ENCODE peak calls at places on chromosomes 7 and 10, in nine cellular contexts. One of them, this sample, is unnamed.

GRCh38 chr7:151632750-151633515 is 113.2 kb upstream of the RHEB start:
- DNase-seq in adrenal gland: peak; percentile 52
- DNase-seq in fibroblast of lung: peak; percentile 35
- DNase-seq in IMR-90: peak; percentile 23
- DNase-seq in SJSA1: no peak
- DNase-seq in left ventricle myocardium inferior: peak; percentile 57
- DNase-seq in GM23338: peak; percentile 75
- DNase-seq in psoas muscle: peak; percentile 48
- DNase-seq in Panc1: no peak
- DNase-seq in this sample: peak; percentile 63

GRCh38 chr7:141695803-141696289 is 6.1 kb downstream of the DENND11 start:
- DNase-seq in adrenal gland: no peak
- DNase-seq in fibroblast of lung: no peak
- DNase-seq in IMR-90: no peak
- DNase-seq in SJSA1: no peak
- DNase-seq in left ventricle myocardium inferior: no peak
- DNase-seq in GM23338: no peak
- DNase-seq in psoas muscle: no peak
- DNase-seq in Panc1: peak; percentile 79
- DNase-seq in this sample: no peak

GRCh38 chr10:114397651-114398145 is 6.6 kb downstream of the AFAP1L2 start:
- DNase-seq in adrenal gland: no peak
- DNase-seq in fibroblast of lung: peak; percentile 44
- DNase-seq in IMR-90: no peak
- DNase-seq in SJSA1: peak; percentile 36
- DNase-seq in left ventricle myocardium inferior: no peak
- DNase-seq in GM23338: no peak
- DNase-seq in psoas muscle: no peak
- DNase-seq in Panc1: no peak
- DNase-seq in this sample: no peak

GRCh38 chr10:129773359-129773990 is 190.6 kb downstream of the EBF3 start:
- DNase-seq in adrenal gland: no peak
- DNase-seq in fibroblast of lung: no peak
- DNase-seq in IMR-90: no peak
- DNase-seq in SJSA1: no peak
- DNase-seq in left ventricle myocardium inferior: no peak
- DNase-seq in GM23338: no peak
- DNase-seq in psoas muscle: no peak
- DNase-seq in Panc1: no peak
- DNase-seq in this sample: no peak

GRCh38 chr10:125399289-125399688 is 238.9 kb upstream of the CTBP2 start:
- DNase-seq in adrenal gland: no peak
- DNase-seq in fibroblast of lung: no peak
- DNase-seq in IMR-90: no peak
- DNase-seq in SJSA1: no peak
- DNase-seq in left ventricle myocardium inferior: no peak
- DNase-seq in GM23338: no peak
- DNase-seq in psoas muscle: no peak
- DNase-seq in Panc1: no peak
- DNase-seq in this sample: no peak

GRCh38 chr10:74743401-74743800 is 83.0 kb upstream of the KAT6B start:
- DNase-seq in adrenal gland: no peak
- DNase-seq in fibroblast of lung: no peak
- DNase-seq in IMR-90: no peak
- DNase-seq in SJSA1: no peak
- DNase-seq in left ventricle myocardium inferior: no peak
- DNase-seq in GM23338: no peak
- DNase-seq in psoas muscle: no peak
- DNase-seq in Panc1: no peak
- DNase-seq in this sample: no peak

GRCh38 chr10:44715081-44715480 is 196.1 kb upstream of the TMEM72 start:
- DNase-seq in adrenal gland: no peak
- DNase-seq in fibroblast of lung: no peak
- DNase-seq in IMR-90: peak; percentile 76
- DNase-seq in SJSA1: no peak
- DNase-seq in left ventricle myocardium inferior: no peak
- DNase-seq in GM23338: no peak
- DNase-seq in psoas muscle: no peak
- DNase-seq in Panc1: no peak
- DNase-seq in this sample: no peak

GRCh38 chr10:11677480-11677879 is 64.7 kb upstream of the ECHDC3 start:
- DNase-seq in adrenal gland: no peak
- DNase-seq in fibroblast of lung: no peak
- DNase-seq in IMR-90: no peak
- DNase-seq in SJSA1: no peak
- DNase-seq in left ventricle myocardium inferior: no peak
- DNase-seq in GM23338: no peak
- DNase-seq in psoas muscle: no peak
- DNase-seq in Panc1: no peak
- DNase-seq in this sample: no peak

GRCh38 chr7:51040777-51041176 is 258.1 kb upstream of the GRB10 start:
- DNase-seq in adrenal gland: no peak
- DNase-seq in fibroblast of lung: no peak
- DNase-seq in IMR-90: no peak
- DNase-seq in SJSA1: no peak
- DNase-seq in left ventricle myocardium inferior: no peak
- DNase-seq in GM23338: no peak
- DNase-seq in psoas muscle: no peak
- DNase-seq in Panc1: no peak
- DNase-seq in this sample: no peak

GRCh38 chr10:70590663-70591416 is 11.7 kb downstream of the PRF1 start:
- DNase-seq in adrenal gland: no peak
- DNase-seq in fibroblast of lung: no peak
- DNase-seq in IMR-90: no peak
- DNase-seq in SJSA1: no peak
- DNase-seq in left ventricle myocardium inferior: no peak
- DNase-seq in GM23338: no peak
- DNase-seq in psoas muscle: no peak
- DNase-seq in Panc1: no peak
- DNase-seq in this sample: no peak

GRCh38 chr7:2732388-2732787 is 44.4 kb downstream of the AMZ1 start:
- DNase-seq in adrenal gland: no peak
- DNase-seq in fibroblast of lung: no peak
- DNase-seq in IMR-90: no peak
- DNase-seq in SJSA1: no peak
- DNase-seq in left ventricle myocardium inferior: no peak
- DNase-seq in GM23338: no peak
- DNase-seq in psoas muscle: no peak
- DNase-seq in Panc1: no peak
- DNase-seq in this sample: no peak

GRCh38 chr10:13536674-13537366 is 8.0 kb upstream of the BEND7 start:
- DNase-seq in adrenal gland: peak; percentile 65
- DNase-seq in fibroblast of lung: peak; percentile 34
- DNase-seq in IMR-90: peak; percentile 41
- DNase-seq in SJSA1: peak; percentile 36
- DNase-seq in left ventricle myocardium inferior: peak; percentile 34
- DNase-seq in GM23338: peak; percentile 94
- DNase-seq in psoas muscle: peak; percentile 21
- DNase-seq in Panc1: peak; percentile 10
- DNase-seq in this sample: peak; percentile 70

GRCh38 chr7:157480651-157481050 is 143.8 kb downstream of the DNAJB6 start:
- DNase-seq in adrenal gland: no peak
- DNase-seq in fibroblast of lung: no peak
- DNase-seq in IMR-90: no peak
- DNase-seq in SJSA1: no peak
- DNase-seq in left ventricle myocardium inferior: no peak
- DNase-seq in GM23338: no peak
- DNase-seq in psoas muscle: no peak
- DNase-seq in Panc1: no peak
- DNase-seq in this sample: no peak

GRCh38 chr10:35329520-35329919 is 6.8 kb upstream of the CCNY start:
- DNase-seq in adrenal gland: peak; percentile 64
- DNase-seq in fibroblast of lung: no peak
- DNase-seq in IMR-90: no peak
- DNase-seq in SJSA1: no peak
- DNase-seq in left ventricle myocardium inferior: no peak
- DNase-seq in GM23338: peak; percentile 32
- DNase-seq in psoas muscle: no peak
- DNase-seq in Panc1: no peak
- DNase-seq in this sample: no peak

GRCh38 chr7:56062382-56062781 is 1.7 kb upstream of the SUMF2 start:
- DNase-seq in adrenal gland: no peak
- DNase-seq in fibroblast of lung: peak; percentile 57
- DNase-seq in IMR-90: peak; percentile 89
- DNase-seq in SJSA1: peak; percentile 42
- DNase-seq in left ventricle myocardium inferior: no peak
- DNase-seq in GM23338: no peak
- DNase-seq in psoas muscle: no peak
- DNase-seq in Panc1: no peak
- DNase-seq in this sample: no peak

GRCh38 chr7:155322530-155322929 is 24.9 kb downstream of the INSIG1 start:
- DNase-seq in adrenal gland: no peak
- DNase-seq in fibroblast of lung: no peak
- DNase-seq in IMR-90: no peak
- DNase-seq in SJSA1: no peak
- DNase-seq in left ventricle myocardium inferior: no peak
- DNase-seq in GM23338: no peak
- DNase-seq in psoas muscle: no peak
- DNase-seq in Panc1: no peak
- DNase-seq in this sample: no peak

GRCh38 chr10:124478517-124478916 is 16.9 kb downstream of the LHPP start:
- DNase-seq in adrenal gland: no peak
- DNase-seq in fibroblast of lung: no peak
- DNase-seq in IMR-90: no peak
- DNase-seq in SJSA1: no peak
- DNase-seq in left ventricle myocardium inferior: no peak
- DNase-seq in GM23338: no peak
- DNase-seq in psoas muscle: no peak
- DNase-seq in Panc1: no peak
- DNase-seq in this sample: no peak

GRCh38 chr10:29328988-29329387 is 40.1 kb downstream of the LYZL1 start:
- DNase-seq in adrenal gland: no peak
- DNase-seq in fibroblast of lung: peak; percentile 49
- DNase-seq in IMR-90: peak; percentile 64
- DNase-seq in SJSA1: no peak
- DNase-seq in left ventricle myocardium inferior: peak; percentile 48
- DNase-seq in GM23338: no peak
- DNase-seq in psoas muscle: peak; percentile 56
- DNase-seq in Panc1: no peak
- DNase-seq in this sample: peak; percentile 70

GRCh38 chr10:101843032-101843991 is at the start of gene KCNIP2:
- DNase-seq in adrenal gland: no peak
- DNase-seq in fibroblast of lung: no peak
- DNase-seq in IMR-90: no peak
- DNase-seq in SJSA1: no peak
- DNase-seq in left ventricle myocardium inferior: peak; percentile 62
- DNase-seq in GM23338: peak; percentile 92
- DNase-seq in psoas muscle: no peak
- DNase-seq in Panc1: no peak
- DNase-seq in this sample: peak; percentile 89

GRCh38 chr7:25456467-25457171 is 228.3 kb upstream of the NPVF start:
- DNase-seq in adrenal gland: peak; percentile 82
- DNase-seq in fibroblast of lung: peak; percentile 13
- DNase-seq in IMR-90: no peak
- DNase-seq in SJSA1: peak; percentile 4
- DNase-seq in left ventricle myocardium inferior: peak; percentile 30
- DNase-seq in GM23338: peak; percentile 20
- DNase-seq in psoas muscle: no peak
- DNase-seq in Panc1: no peak
- DNase-seq in this sample: peak; percentile 80

GRCh38 chr7:54111850-54112249 is 430.3 kb upstream of the VSTM2A start:
- DNase-seq in adrenal gland: peak; percentile 17
- DNase-seq in fibroblast of lung: no peak
- DNase-seq in IMR-90: no peak
- DNase-seq in SJSA1: no peak
- DNase-seq in left ventricle myocardium inferior: no peak
- DNase-seq in GM23338: no peak
- DNase-seq in psoas muscle: no peak
- DNase-seq in Panc1: no peak
- DNase-seq in this sample: no peak

GRCh38 chr7:192701-193536 is 548 bp downstream of the FAM20C start:
- DNase-seq in adrenal gland: peak; percentile 44
- DNase-seq in fibroblast of lung: no peak
- DNase-seq in IMR-90: peak; percentile 21
- DNase-seq in SJSA1: no peak
- DNase-seq in left ventricle myocardium inferior: no peak
- DNase-seq in GM23338: no peak
- DNase-seq in psoas muscle: no peak
- DNase-seq in Panc1: no peak
- DNase-seq in this sample: peak; percentile 72
- H3K4me1 ChIP-seq in adrenal gland: peaks cover 33% of the 10 kb centered on the region
- H3K4me1 ChIP-seq in fibroblast of lung: peaks cover 14% of the 10 kb centered on the region
- H3K4me1 ChIP-seq in IMR-90: peaks cover 25% of the 10 kb centered on the region
- H3K4me1 ChIP-seq in SJSA1: peaks cover 5% of the 10 kb centered on the region
- H3K4me1 ChIP-seq in left ventricle myocardium inferior: peaks cover 51% of the 10 kb centered on the region
- H3K4me1 ChIP-seq in GM23338: peaks cover 22% of the 10 kb centered on the region
- H3K4me1 ChIP-seq in psoas muscle: peaks cover 27% of the 10 kb centered on the region
- H3K4me1 ChIP-seq in Panc1: peaks cover 16% of the 10 kb centered on the region
- H3K4me1 ChIP-seq in this sample: no peaks in the 10 kb centered on the region

GRCh38 chr10:52128056-52128683 is 185.9 kb upstream of the DKK1 start:
- DNase-seq in adrenal gland: no peak
- DNase-seq in fibroblast of lung: peak; percentile 3
- DNase-seq in IMR-90: no peak
- DNase-seq in SJSA1: no peak
- DNase-seq in left ventricle myocardium inferior: no peak
- DNase-seq in GM23338: peak; percentile 41
- DNase-seq in psoas muscle: peak; percentile 21
- DNase-seq in Panc1: no peak
- DNase-seq in this sample: no peak

GRCh38 chr10:52135101-52135500 is 179.0 kb upstream of the DKK1 start:
- DNase-seq in adrenal gland: no peak
- DNase-seq in fibroblast of lung: no peak
- DNase-seq in IMR-90: no peak
- DNase-seq in SJSA1: no peak
- DNase-seq in left ventricle myocardium inferior: no peak
- DNase-seq in GM23338: no peak
- DNase-seq in psoas muscle: no peak
- DNase-seq in Panc1: no peak
- DNase-seq in this sample: no peak

GRCh38 chr10:52129410-52130178 is 184.5 kb upstream of the DKK1 start:
- DNase-seq in adrenal gland: no peak
- DNase-seq in fibroblast of lung: no peak
- DNase-seq in IMR-90: no peak
- DNase-seq in SJSA1: no peak
- DNase-seq in left ventricle myocardium inferior: no peak
- DNase-seq in GM23338: no peak
- DNase-seq in psoas muscle: no peak
- DNase-seq in Panc1: no peak
- DNase-seq in this sample: no peak
- H3K4me1 ChIP-seq in adrenal gland: no peaks in the 10 kb centered on the region
- H3K4me1 ChIP-seq in fibroblast of lung: no peaks in the 10 kb centered on the region
- H3K4me1 ChIP-seq in IMR-90: no peaks in the 10 kb centered on the region
- H3K4me1 ChIP-seq in SJSA1: no peaks in the 10 kb centered on the region
- H3K4me1 ChIP-seq in left ventricle myocardium inferior: no peaks in the 10 kb centered on the region
- H3K4me1 ChIP-seq in GM23338: peaks cover 8% of the 10 kb centered on the region
- H3K4me1 ChIP-seq in psoas muscle: peaks cover 9% of the 10 kb centered on the region
- H3K4me1 ChIP-seq in Panc1: no peaks in the 10 kb centered on the region
- H3K4me1 ChIP-seq in this sample: no peaks in the 10 kb centered on the region

GRCh38 chr7:108575156-108575555 is 5.5 kb downstream of the DNAJB9 start:
- DNase-seq in adrenal gland: no peak
- DNase-seq in fibroblast of lung: no peak
- DNase-seq in IMR-90: no peak
- DNase-seq in SJSA1: no peak
- DNase-seq in left ventricle myocardium inferior: no peak
- DNase-seq in GM23338: no peak
- DNase-seq in psoas muscle: no peak
- DNase-seq in Panc1: no peak
- DNase-seq in this sample: no peak
- H3K4me1 ChIP-seq in adrenal gland: peaks cover 7% of the 10 kb centered on the region
- H3K4me1 ChIP-seq in fibroblast of lung: no peaks in the 10 kb centered on the region
- H3K4me1 ChIP-seq in IMR-90: no peaks in the 10 kb centered on the region
- H3K4me1 ChIP-seq in SJSA1: no peaks in the 10 kb centered on the region
- H3K4me1 ChIP-seq in left ventricle myocardium inferior: peaks cover 56% of the 10 kb centered on the region
- H3K4me1 ChIP-seq in GM23338: no peaks in the 10 kb centered on the region
- H3K4me1 ChIP-seq in psoas muscle: peaks cover 25% of the 10 kb centered on the region
- H3K4me1 ChIP-seq in Panc1: peaks cover 6% of the 10 kb centered on the region
- H3K4me1 ChIP-seq in this sample: no peaks in the 10 kb centered on the region

GRCh38 chr10:84340632-84341537 is 12.5 kb downstream of the CCSER2 start:
- DNase-seq in adrenal gland: no peak
- DNase-seq in fibroblast of lung: no peak
- DNase-seq in IMR-90: no peak
- DNase-seq in SJSA1: no peak
- DNase-seq in left ventricle myocardium inferior: no peak
- DNase-seq in GM23338: no peak
- DNase-seq in psoas muscle: no peak
- DNase-seq in Panc1: no peak
- DNase-seq in this sample: no peak
- H3K4me1 ChIP-seq in adrenal gland: no peaks in the 10 kb centered on the region
- H3K4me1 ChIP-seq in fibroblast of lung: peaks cover 2% of the 10 kb centered on the region
- H3K4me1 ChIP-seq in IMR-90: peaks cover 9% of the 10 kb centered on the region
- H3K4me1 ChIP-seq in SJSA1: peaks cover 37% of the 10 kb centered on the region
- H3K4me1 ChIP-seq in left ventricle myocardium inferior: peaks cover 75% of the 10 kb centered on the region
- H3K4me1 ChIP-seq in GM23338: peaks cover 47% of the 10 kb centered on the region
- H3K4me1 ChIP-seq in psoas muscle: peaks cover 32% of the 10 kb centered on the region
- H3K4me1 ChIP-seq in Panc1: no peaks in the 10 kb centered on the region
- H3K4me1 ChIP-seq in this sample: peaks cover 15% of the 10 kb centered on the region